ENCODE peak calls at places on chromosome 1, in five cellular contexts. W is heart right ventricle, V is tibial artery, N is RWPE2, Q is Peyer's patch. E is an unnamed sample.
A peak's percentile ranks its signal among the peaks of the same experiment; 100 is the strongest.

GRCh38 chr1:206834711-206835110 is 30.7 kb upstream of the IL20 start:
- DNase-seq in W (no peak), V (no peak), N (no peak), Q (no peak), E (no peak)

GRCh38 chr1:167109125-167109524 is 15.2 kb downstream of the STYXL2 start:
- DNase-seq in W (no peak), V (no peak), N (no peak), Q (no peak), E (no peak)

GRCh38 chr1:212291505-212292134 is 6.4 kb downstream of the PPP2R5A start:
- DNase-seq in W (no peak), V (no peak), N (no peak), Q (no peak), E (peak; percentile 49)

GRCh38 chr1:54813479-54814147 is 12.5 kb upstream of the TTC22 start:
- DNase-seq in W (no peak), V (no peak), N (no peak), Q (peak; percentile 14), E (no peak)

GRCh38 chr1:201575912-201576311 is 37.0 kb downstream of the NAV1 start:
- DNase-seq in W (no peak), V (no peak), N (no peak), Q (no peak), E (no peak)

GRCh38 chr1:152125834-152126443 is 10.7 kb upstream of the TCHH start:
- DNase-seq in W (no peak), V (no peak), N (no peak), Q (no peak), E (no peak)

GRCh38 chr1:15279576-15280230 is 32.7 kb downstream of the FHAD1 start:
- DNase-seq in W (no peak), V (no peak), N (no peak), Q (no peak), E (no peak)

GRCh38 chr1:97610748-97611147 is 310.1 kb downstream of the DPYD start:
- DNase-seq in W (no peak), V (no peak), N (no peak), Q (no peak), E (no peak)

GRCh38 chr1:18199462-18199861 is 91.9 kb downstream of the IGSF21 start:
- DNase-seq in W (no peak), V (no peak), N (no peak), Q (no peak), E (no peak)

GRCh38 chr1:175433586-175434267 is 241.2 kb upstream of the KIAA0040 start:
- DNase-seq in W (no peak), V (no peak), N (no peak), Q (no peak), E (no peak)

GRCh38 chr1:10668241-10668761 is 128.1 kb downstream of the CASZ1 start:
- DNase-seq in W (no peak), V (no peak), N (no peak), Q (no peak), E (no peak)
- H3K4me1 ChIP-seq in W (peaks cover 90% of the 10 kb centered on the region), V (peaks cover 60% of the 10 kb centered on the region), N (no peaks in the 10 kb centered on the region), Q (no peaks in the 10 kb centered on the region), E (no peaks in the 10 kb centered on the region)

DNA sequence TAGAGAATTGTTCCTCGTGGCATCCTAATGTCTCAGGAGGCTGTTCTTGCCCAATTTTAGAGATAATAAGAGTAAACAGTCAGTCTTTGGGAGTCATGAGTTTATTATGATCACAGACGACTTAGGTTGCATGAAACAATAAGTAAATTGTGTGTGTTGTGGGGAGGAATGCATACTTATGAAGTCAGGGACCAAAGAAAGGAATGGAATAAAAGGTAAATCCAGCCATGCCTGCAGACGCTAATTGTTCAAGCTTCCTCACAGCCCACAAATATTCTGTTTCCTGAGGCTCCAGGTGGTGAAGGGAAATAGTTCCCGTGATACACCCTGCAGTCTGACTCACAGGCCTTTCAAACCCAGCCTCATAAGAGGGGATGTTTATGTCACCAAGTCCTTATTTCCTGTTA is 919 bp downstream of the EPHX4 start:
- DNase-seq in W (no peak), V (no peak), N (no peak), Q (no peak), E (no peak)
- H3K4me3 ChIP-seq in W (peak overlapping the region; percentile 76), V (no peak overlapping the region), N (peak overlapping the region; percentile 45), Q (peak overlapping the region; percentile 65), E (peak overlapping the region; percentile 47)

GRCh38 chr1:56561227-56562019 is 17.9 kb downstream of the PLPP3 start:
- DNase-seq in W (no peak), V (no peak), N (no peak), Q (no peak), E (no peak)
- H3K4me1 ChIP-seq in W (peaks cover 92% of the 10 kb centered on the region), V (peaks cover 25% of the 10 kb centered on the region), N (no peaks in the 10 kb centered on the region), Q (no peaks in the 10 kb centered on the region), E (no peaks in the 10 kb centered on the region)

DNA sequence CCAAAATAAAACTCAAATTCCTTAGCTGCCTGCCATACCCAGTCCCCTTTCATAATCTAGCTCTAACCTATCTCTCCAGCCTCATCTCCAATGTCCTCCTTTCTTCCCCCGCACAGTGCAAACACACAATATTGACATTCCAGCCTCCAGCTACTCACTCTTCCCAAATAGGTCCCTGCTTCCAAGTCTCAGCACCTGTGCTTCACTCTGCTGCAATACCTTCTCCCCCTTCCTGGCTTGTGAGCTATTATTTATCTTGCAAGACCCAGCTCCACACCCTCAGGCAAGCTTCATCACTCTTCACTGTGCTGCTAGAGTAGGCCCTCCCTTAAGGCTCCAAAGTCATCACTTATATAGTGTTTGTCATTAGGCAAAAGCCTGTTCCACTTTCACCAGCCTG is 9.7 kb downstream of the PLPP3 start:
- DNase-seq in W (no peak), V (no peak), N (no peak), Q (no peak), E (no peak)
- H3K4me3 ChIP-seq in W (no peak overlapping the region), V (no peak overlapping the region), N (no peak overlapping the region), Q (no peak overlapping the region), E (no peak overlapping the region)

DNA sequence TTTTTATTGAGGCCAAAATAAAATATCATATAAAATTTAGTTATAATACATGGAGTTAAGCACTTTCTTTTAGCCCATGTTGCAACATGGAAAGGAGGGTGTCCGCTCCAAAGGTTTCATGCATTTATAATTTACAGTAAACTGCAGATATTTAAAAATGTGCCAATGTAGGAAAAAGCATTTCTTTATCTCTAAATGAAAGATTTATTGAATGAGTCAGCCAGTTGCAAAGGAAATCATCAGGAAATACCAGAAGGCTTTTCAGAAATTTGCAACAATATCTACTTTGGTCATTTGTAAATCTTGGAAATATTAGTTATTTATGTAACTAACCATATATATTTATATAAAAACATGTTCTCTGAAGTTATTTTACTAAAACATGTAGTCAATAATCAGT is 12.1 kb downstream of the ATP6V1G3 start:
- DNase-seq in W (no peak), V (no peak), N (no peak), Q (no peak), E (no peak)
- H3K4me1 ChIP-seq in W (no peaks in the 10 kb centered on the region), V (no peaks in the 10 kb centered on the region), N (peaks cover 24% of the 10 kb centered on the region), Q (no peaks in the 10 kb centered on the region), E (peaks cover 50% of the 10 kb centered on the region)

DNA sequence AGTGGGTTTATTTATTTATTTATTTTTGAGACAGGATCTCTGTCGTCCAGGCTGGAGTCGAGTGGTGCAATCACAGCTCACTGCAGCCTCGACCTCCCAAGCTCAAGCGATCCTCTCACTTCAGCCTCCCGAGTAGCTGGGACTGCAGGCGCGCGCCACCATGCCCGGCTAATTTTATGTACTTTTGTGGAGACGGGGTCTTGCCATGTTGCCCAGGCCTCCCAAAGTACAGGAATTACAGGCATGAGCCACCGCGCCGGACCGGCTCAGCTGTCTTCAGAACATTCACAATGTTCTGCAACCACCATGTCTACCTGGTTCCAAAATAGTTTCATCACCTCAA is 406 bp upstream of the DNAJC8 start:
- DNase-seq in W (no peak), V (no peak), N (no peak), Q (no peak), E (no peak)
- H3K4me3 ChIP-seq in W (peak overlapping the region; percentile 95), V (peak overlapping the region; percentile 85), N (peak overlapping the region; percentile 80), Q (peak overlapping the region; percentile 97), E (peak overlapping the region; percentile 20)

DNA sequence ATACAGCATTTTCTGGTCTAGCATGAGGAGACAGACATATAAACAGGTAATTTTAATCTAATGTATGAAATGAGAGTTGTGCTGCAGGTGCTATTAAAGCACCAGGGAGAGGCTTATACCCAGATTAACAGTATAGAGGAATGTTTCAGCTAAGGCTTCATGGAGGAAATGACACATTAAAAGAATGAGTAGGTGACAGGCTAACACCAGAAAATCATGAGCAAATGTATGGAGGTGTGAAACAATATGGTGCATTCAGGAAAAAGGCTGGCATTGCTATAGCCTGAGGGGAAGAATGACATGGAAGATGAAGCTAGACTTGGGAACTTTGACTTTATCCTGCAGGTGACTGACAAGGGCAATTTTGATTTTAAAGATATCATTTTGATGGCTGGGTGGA is 7.0 kb downstream of the ARPC5 start:
- DNase-seq in W (no peak), V (no peak), N (no peak), Q (no peak), E (no peak)
- H3K4me1 ChIP-seq in W (peaks cover 82% of the 10 kb centered on the region), V (peaks cover 42% of the 10 kb centered on the region), N (peaks cover 18% of the 10 kb centered on the region), Q (no peaks in the 10 kb centered on the region), E (peaks cover 44% of the 10 kb centered on the region)

GRCh38 chr1:10777749-10778574 is 18.5 kb downstream of the CASZ1 start:
- DNase-seq in W (no peak), V (no peak), N (no peak), Q (no peak), E (no peak)
- H3K4me3 ChIP-seq in W (no peak overlapping the region), V (no peak overlapping the region), N (no peak overlapping the region), Q (no peak overlapping the region), E (no peak overlapping the region)

GRCh38 chr1:234893359-234893724 is 235.3 kb downstream of the TOMM20 start:
- DNase-seq in W (no peak), V (no peak), N (no peak), Q (no peak), E (no peak)
- H3K4me1 ChIP-seq in W (peaks cover 47% of the 10 kb centered on the region), V (no peaks in the 10 kb centered on the region), N (peaks cover 4% of the 10 kb centered on the region), Q (no peaks in the 10 kb centered on the region), E (peaks cover 8% of the 10 kb centered on the region)